ENCODE peak calls at places on chromosomes 4 and X, in six cellular contexts. B, X, T, C, M and R are unnamed samples.

GRCh38 chr4:177047070-177047850 is 254.5 kb upstream of the VEGFC start:
- DNase-seq in T (peak; percentile 80), B (peak; percentile 37), C (peak; percentile 93), M (peak; percentile 18), X (no peak), R (peak; percentile 25)

GRCh38 chr4:89316187-89316586 is 8.6 kb upstream of the GPRIN3 start:
- DNase-seq in M (no peak), T (no peak), C (peak; percentile 27), X (no peak), B (no peak), R (no peak)

GRCh38 chr4:8866828-8867623 is 4.6 kb downstream of the HMX1 start:
- DNase-seq in M (no peak), C (no peak), T (no peak), B (no peak), X (no peak), R (no peak)

GRCh38 chrX:19194285-19195242 is 72.3 kb upstream of the ADGRG2 start:
- DNase-seq in X (no peak), T (no peak), C (no peak), M (no peak), B (no peak), R (no peak)

GRCh38 chrX:50988649-50989048 is 78.1 kb downstream of the BMP15 start:
- DNase-seq in C (peak; percentile 24), B (peak; percentile 2), M (no peak), X (no peak), T (peak; percentile 43), R (no peak)

GRCh38 chrX:148049441-148049840 is 68.3 kb downstream of the FMR1NB start:
- DNase-seq in X (no peak), T (peak; percentile 42), B (no peak), C (peak; percentile 30), M (no peak), R (no peak)

GRCh38 chrX:39152106-39152649 is 350.9 kb downstream of the MID1IP1 start:
- DNase-seq in B (no peak), X (no peak), C (peak; percentile 2), T (peak; percentile 76), M (peak; percentile 16), R (no peak)

GRCh38 chr4:4995103-4995761 is 24.0 kb downstream of the CYTL1 start:
- DNase-seq in B (no peak), C (peak; percentile 80), M (peak; percentile 40), X (peak; percentile 81), T (peak; percentile 85), R (no peak)

GRCh38 chr4:41949531-41949930 is 14.3 kb downstream of the TMEM33 start:
- DNase-seq in X (no peak), M (no peak), T (no peak), C (peak; percentile 15), B (no peak), R (no peak)

GRCh38 chrX:1281511-1281910 is 12.9 kb downstream of the CSF2RA start:
- DNase-seq in T (no peak), M (no peak), B (peak; percentile 21), C (no peak), X (no peak), R (no peak)

GRCh38 chr4:70718811-70719604 is 2.8 kb upstream of the RUFY3 start:
- DNase-seq in C (no peak), B (no peak), T (no peak), M (no peak), X (no peak), R (peak; percentile 62)

GRCh38 chrX:104854790-104855340 is 288.9 kb downstream of the IL1RAPL2 start:
- DNase-seq in M (no peak), T (no peak), B (no peak), X (no peak), C (peak; percentile 0), R (no peak)

GRCh38 chr4:139223682-139224317 is 46.8 kb upstream of the ELF2 start:
- DNase-seq in M (no peak), B (no peak), T (no peak), X (peak; percentile 69), C (peak; percentile 86), R (no peak)

GRCh38 chr4:74440356-74440755 is 4.6 kb upstream of the AREG start:
- DNase-seq in T (no peak), M (no peak), C (no peak), B (no peak), X (no peak), R (no peak)

GRCh38 chrX:56978172-56978571 is 17.2 kb downstream of the SPIN3 start:
- DNase-seq in T (peak; percentile 25), M (no peak), X (no peak), B (no peak), C (peak; percentile 55), R (no peak)

GRCh38 chrX:48835524-48836329 is at the start of gene PCSK1N:
- DNase-seq in C (no peak), T (no peak), M (peak; percentile 24), X (no peak), B (no peak), R (no peak)

GRCh38 chrX:2172359-2172758 is 328.4 kb downstream of the DHRSX start:
- DNase-seq in B (no peak), X (no peak), M (no peak), T (no peak), C (no peak), R (no peak)

GRCh38 chrX:119398974-119399771 is at the start of gene SLC25A43:
- DNase-seq in B (no peak), X (peak; percentile 65), C (peak; percentile 66), T (peak; percentile 40), M (peak; percentile 16), R (no peak)

GRCh38 chrX:118795528-118795927 is 28.1 kb upstream of the ZCCHC12 start:
- DNase-seq in T (no peak), X (no peak), M (no peak), B (no peak), C (no peak), R (no peak)

GRCh38 chr4:7806724-7807123 is 132.9 kb downstream of the AFAP1 start:
- DNase-seq in X (no peak), C (no peak), M (no peak), T (no peak), B (no peak), R (no peak)

GRCh38 chrX:2710496-2710895 is 19.4 kb downstream of the CD99 start:
- DNase-seq in B (no peak), T (no peak), X (no peak), M (no peak), C (no peak), R (no peak)

GRCh38 chr4:5827108-5828004 is 65.5 kb downstream of the CRMP1 start:
- DNase-seq in B (no peak), T (no peak), M (no peak), C (peak; percentile 57), X (no peak), R (no peak)

GRCh38 chrX:48468247-48468671 is 1.8 kb downstream of the SLC38A5 start:
- DNase-seq in X (no peak), C (peak; percentile 21), M (peak; percentile 62), T (no peak), B (no peak), R (no peak)

GRCh38 chrX:100478714-100479113 is 68.6 kb upstream of the PCDH19 start:
- DNase-seq in B (no peak), T (no peak), X (no peak), M (no peak), C (no peak), R (no peak)

GRCh38 chrX:118346258-118347094 is 570 bp downstream of the WDR44 start:
- DNase-seq in C (peak; percentile 46), T (peak; percentile 44), B (no peak), M (peak; percentile 13), X (peak; percentile 65), R (no peak)

DNA sequence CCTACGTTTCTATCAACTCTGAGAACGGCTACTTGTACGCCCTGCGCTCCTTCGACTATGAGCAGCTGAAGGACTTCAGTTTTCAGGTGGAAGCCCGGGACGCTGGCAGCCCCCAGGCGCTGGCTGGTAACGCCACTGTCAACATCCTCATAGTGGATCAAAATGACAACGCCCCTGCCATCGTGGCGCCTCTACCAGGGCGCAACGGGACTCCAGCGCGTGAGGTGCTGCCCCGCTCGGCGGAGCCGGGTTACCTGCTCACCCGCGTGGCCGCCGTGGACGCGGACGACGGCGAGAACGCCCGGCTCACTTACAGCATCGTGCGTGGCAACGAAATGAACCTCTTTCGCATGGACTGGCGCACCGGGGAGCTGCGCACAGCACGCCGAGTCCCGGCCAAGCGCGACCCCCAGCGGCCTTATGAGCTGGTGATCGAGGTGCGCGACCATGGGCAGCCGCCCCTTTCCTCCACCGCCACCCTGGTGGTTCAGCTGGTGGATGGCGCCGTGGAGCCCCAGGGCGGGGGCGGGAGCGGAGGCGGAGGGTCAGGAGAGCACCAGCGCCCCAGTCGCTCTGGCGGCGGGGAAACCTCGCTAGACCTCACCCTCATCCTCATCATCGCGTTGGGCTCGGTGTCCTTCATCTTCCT is 2.7 kb downstream of the PCDH10 start:
- DNase-seq in M (no peak), X (peak; percentile 66), T (peak; percentile 70), C (peak; percentile 21), B (no peak), R (no peak)
- TF ChIP-seq CTCF in M (no peak), X (peak; percentile 24), T (peak; percentile 33), C (peak; percentile 26), B (peak; percentile 1), R (no peak)

GRCh38 chrX:19912-20571 is 261.1 kb upstream of the PLCXD1 start:
- DNase-seq in M (no peak), B (no peak), T (no peak), C (peak; percentile 39), X (no peak), R (no peak)
- H3K4me3 ChIP-seq in M (no peak overlapping the region), B (peak overlapping the region; percentile 3), T (no peak overlapping the region), C (no peak overlapping the region), X (peak overlapping the region; percentile 28), R (peak overlapping the region; percentile 49)

DNA sequence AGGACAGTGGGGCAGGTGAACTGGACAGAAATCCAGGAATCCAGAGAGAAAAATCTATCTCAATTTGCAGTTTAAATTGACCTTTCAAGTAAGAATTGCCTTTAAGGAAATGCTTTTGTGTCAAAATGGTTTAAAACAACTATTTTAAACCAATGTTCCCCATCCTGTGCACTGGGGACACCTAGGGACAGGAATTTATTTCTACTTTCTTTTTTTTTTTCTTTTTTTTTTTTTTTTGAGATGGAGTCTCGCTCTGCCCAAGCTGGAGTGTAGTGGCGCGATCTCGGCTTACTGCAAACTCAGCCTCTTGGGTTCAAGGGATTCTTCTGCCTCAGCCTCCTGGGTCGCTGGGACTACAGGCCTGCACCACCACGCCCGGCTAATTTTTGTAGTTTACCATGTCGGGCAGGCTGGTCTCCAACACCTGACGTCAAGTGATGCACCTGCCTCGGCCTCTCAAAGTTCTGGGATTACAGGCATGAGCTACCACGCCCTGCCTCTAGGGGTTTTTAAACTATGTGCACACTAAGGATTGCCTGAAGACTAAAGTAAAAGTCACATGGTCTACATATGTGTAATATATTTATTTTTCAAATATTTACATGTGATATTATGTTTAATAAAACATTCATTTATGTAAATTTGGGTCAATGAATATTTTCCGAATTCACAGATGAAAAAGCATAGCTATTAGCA is 1213.4 kb downstream of the STIM2 start:
- DNase-seq in B (no peak), X (no peak), T (no peak), C (no peak), M (no peak), R (no peak)
- TF ChIP-seq CTCF in B (peak; percentile 0), X (no peak), T (no peak), C (no peak), M (no peak), R (peak; percentile 3)

DNA sequence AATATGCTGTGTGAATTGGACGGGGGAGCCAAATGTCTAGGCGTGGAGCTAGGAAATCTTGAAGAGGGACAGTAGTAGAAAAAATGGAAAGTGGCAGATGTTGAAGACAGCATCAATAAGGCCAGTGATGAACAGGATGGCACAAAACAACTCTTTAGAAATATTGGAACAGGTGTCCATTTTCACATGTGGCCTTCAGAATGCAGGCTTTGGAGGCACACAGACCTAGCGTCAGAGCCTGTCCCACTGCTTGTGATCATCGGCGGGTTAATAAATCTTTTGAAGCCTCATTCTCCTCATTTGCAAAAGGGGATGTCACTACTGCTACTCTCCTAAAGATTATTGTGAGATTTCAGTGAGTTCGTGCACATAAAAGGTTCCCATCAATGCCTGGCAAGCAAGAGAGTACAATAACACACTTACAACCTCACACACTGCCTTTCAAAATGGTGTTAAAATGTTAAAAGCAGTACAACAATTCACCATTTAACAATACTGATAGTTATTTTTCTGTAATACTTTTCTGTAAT is 2.4 kb downstream of the PDLIM3 start:
- DNase-seq in C (no peak), X (no peak), M (no peak), T (no peak), B (no peak), R (no peak)
- H3K4me3 ChIP-seq in C (no peak overlapping the region), X (peak overlapping the region; percentile 93), M (no peak overlapping the region), T (no peak overlapping the region), B (no peak overlapping the region), R (no peak overlapping the region)